ENCODE peak calls at places on chromosomes 2 and 18, in seven cellular contexts. C, U, T, I, W, G and Q are unnamed samples.

GRCh38 chr2:36438454-36438977 is 82.9 kb downstream of the CRIM1 start:
- DNase-seq in C (peak; percentile 93), U (peak; percentile 92), T (no peak), I (no peak), W (peak; percentile 34), G (no peak), Q (no peak)

GRCh38 chr18:48845174-48845573 is 105.6 kb downstream of the SMAD7 start:
- DNase-seq in C (no peak), U (no peak), T (no peak), I (no peak), W (no peak), G (peak; percentile 29), Q (no peak)

GRCh38 chr2:196479350-196479749 is 160.2 kb upstream of the CCDC150 start:
- DNase-seq in C (no peak), U (no peak), T (no peak), I (no peak), W (no peak), G (no peak), Q (no peak)

GRCh38 chr2:147133273-147133901 is 711.4 kb upstream of the ACVR2A start:
- DNase-seq in C (peak; percentile 76), U (no peak), T (no peak), I (no peak), W (no peak), G (no peak), Q (no peak)

GRCh38 chr18:23300211-23300887 is 152.7 kb upstream of the RIOK3 start:
- DNase-seq in C (no peak), U (no peak), T (no peak), I (no peak), W (peak; percentile 32), G (no peak), Q (no peak)

GRCh38 chr2:66095820-66096219 is 339.1 kb upstream of the MEIS1 start:
- DNase-seq in C (no peak), U (no peak), T (no peak), I (no peak), W (no peak), G (no peak), Q (no peak)

GRCh38 chr2:216404010-216404618 is 8.2 kb upstream of the SMARCAL1 start:
- DNase-seq in C (peak; percentile 63), U (no peak), T (no peak), I (peak; percentile 13), W (peak; percentile 43), G (no peak), Q (peak; percentile 40)

GRCh38 chr2:109558076-109558882 is 55.5 kb downstream of the SEPTIN10 start:
- DNase-seq in C (peak; percentile 97), U (no peak), T (no peak), I (no peak), W (peak; percentile 13), G (no peak), Q (no peak)

GRCh38 chr18:49970288-49970687 is 157.0 kb upstream of the ACAA2 start:
- DNase-seq in C (no peak), U (no peak), T (no peak), I (no peak), W (no peak), G (no peak), Q (no peak)

GRCh38 chr18:49968649-49969309 is 155.4 kb upstream of the ACAA2 start:
- DNase-seq in C (no peak), U (no peak), T (no peak), I (no peak), W (no peak), G (no peak), Q (no peak)

GRCh38 chr18:49966090-49966489 is 152.8 kb upstream of the ACAA2 start:
- DNase-seq in C (no peak), U (no peak), T (no peak), I (no peak), W (no peak), G (no peak), Q (no peak)

GRCh38 chr18:49967914-49968313 is 154.6 kb upstream of the ACAA2 start:
- DNase-seq in C (no peak), U (no peak), T (no peak), I (no peak), W (no peak), G (no peak), Q (no peak)

DNA sequence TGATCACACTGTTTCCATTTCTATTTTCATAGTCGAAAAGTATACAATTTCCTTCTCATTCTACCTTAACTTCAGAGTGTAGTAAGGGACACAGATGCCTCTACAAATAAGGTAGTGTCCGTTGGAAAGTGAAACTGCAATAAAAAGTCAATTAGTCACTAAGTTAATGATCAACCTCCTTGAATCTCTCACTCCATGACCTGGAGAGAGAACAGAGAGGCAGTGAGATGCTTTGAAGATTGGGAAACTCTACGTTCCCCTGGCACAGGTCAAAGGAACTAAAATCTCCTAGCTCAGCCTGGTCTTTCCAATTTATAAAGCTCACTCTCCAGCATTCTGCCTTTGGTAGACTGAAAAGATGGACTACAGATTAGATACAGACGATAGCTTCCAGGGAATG is 153.8 kb upstream of the ACAA2 start:
- DNase-seq in C (peak; percentile 38), U (no peak), T (no peak), I (no peak), W (peak; percentile 54), G (no peak), Q (no peak)
- H3K4me3 ChIP-seq in C (no peak overlapping the region), U (no peak overlapping the region), T (no peak overlapping the region), I (no peak overlapping the region), W (no peak overlapping the region), G (no peak overlapping the region), Q (no peak overlapping the region)

GRCh38 chr2:22901471-22901870 is 483.5 kb upstream of the KLHL29 start:
- DNase-seq in C (no peak), U (no peak), T (no peak), I (no peak), W (no peak), G (no peak), Q (no peak)

GRCh38 chr2:22903616-22904015 is 481.4 kb upstream of the KLHL29 start:
- DNase-seq in C (no peak), U (no peak), T (no peak), I (no peak), W (no peak), G (no peak), Q (no peak)

GRCh38 chr2:22902662-22903165 is 482.3 kb upstream of the KLHL29 start:
- DNase-seq in C (no peak), U (no peak), T (no peak), I (no peak), W (no peak), G (no peak), Q (no peak)

GRCh38 chr2:22907330-22907729 is 477.6 kb upstream of the KLHL29 start:
- DNase-seq in C (no peak), U (no peak), T (no peak), I (no peak), W (no peak), G (no peak), Q (no peak)

DNA sequence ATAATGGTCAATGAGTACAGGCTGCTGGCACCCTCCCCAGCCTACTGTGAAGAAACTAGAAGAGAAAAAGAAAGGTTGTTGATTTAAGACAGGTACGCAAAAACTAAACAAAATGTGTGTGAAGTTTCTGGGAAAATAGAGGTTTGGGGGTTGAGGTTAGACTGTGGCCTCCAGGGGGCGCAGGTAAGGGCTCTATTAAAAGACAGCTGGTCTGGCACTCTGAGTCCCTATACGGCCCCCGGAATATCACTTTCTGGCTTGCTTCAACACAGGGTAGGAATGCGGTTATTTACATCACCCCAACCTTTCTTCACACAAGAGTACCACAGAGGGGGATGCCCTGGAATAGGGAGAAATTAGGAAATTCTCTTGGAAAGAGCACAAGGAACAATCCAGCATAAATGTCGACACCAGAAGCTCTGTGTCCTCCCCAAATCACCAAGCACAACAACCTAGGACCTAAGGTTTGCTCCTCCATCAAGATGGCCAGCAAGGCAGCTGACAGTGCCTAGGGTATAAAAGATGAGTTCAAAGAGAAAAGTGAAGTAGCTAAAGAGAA is 480.8 kb upstream of the KLHL29 start:
- DNase-seq in C (peak; percentile 3), U (no peak), T (peak; percentile 27), I (no peak), W (peak; percentile 62), G (peak; percentile 68), Q (no peak)
- H3K27ac ChIP-seq in C (no peak overlapping the region), U (no peak overlapping the region), T (no peak overlapping the region), I (no peak overlapping the region), W (no peak overlapping the region), G (no peak overlapping the region), Q (no peak overlapping the region)

DNA sequence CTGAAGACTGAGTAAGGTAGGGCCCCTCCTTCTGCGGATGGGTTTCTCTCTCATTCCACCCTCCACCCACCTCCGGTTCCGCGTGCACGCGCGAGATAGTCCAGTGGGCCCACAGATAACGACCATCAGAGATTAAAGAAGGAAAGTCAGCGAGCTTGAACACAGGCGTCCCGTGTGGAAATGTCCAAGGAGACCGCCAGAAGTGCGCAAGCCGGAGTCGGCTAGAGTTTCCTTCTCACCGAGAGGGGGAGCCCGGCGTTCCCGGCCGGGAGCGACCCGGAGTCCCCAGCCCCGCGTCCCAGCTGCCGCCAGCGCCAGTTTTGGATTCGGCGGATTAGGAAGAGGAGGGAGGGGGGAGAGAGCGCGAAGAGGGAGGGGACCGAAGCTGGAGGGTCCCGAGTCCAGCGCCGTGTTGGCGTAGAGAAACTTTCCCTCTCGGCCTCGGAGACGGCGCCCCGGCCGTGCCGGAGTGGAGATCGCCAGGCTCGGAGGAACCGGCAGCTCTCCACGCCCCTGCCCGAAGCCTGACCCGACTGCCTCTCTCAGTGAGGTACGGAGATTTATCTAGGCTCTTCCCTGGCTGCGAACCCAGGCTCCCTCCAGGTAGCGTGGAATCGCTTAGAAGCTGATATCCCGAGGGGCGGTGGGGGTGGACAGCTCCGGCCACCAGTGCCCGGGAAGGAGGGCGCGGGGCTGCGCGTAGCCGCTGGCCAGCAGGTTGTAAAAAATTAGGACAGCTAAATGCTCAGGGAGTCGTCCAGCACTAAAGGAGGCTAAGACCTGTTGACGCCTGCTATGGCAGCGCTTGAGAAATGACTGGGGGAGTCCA is at the start of gene GULP1:
- DNase-seq in C (peak; percentile 75), U (no peak), T (peak; percentile 76), I (no peak), W (peak; percentile 90), G (peak; percentile 86), Q (no peak)
- H3K4me3 ChIP-seq in C (peak within 1 kb of the TSS; percentile 87), U (peak within 1 kb of the TSS; percentile 83), T (peak within 1 kb of the TSS; percentile 81), I (no peak within 1 kb of the TSS), W (peak within 1 kb of the TSS; percentile 83), G (peak within 1 kb of the TSS; percentile 72), Q (no peak within 1 kb of the TSS)

GRCh38 chr2:132416080-132416911 is at the start of gene GPR39:
- DNase-seq in C (peak; percentile 99), U (peak; percentile 93), T (peak; percentile 38), I (no peak), W (peak; percentile 95), G (peak; percentile 96), Q (no peak)

GRCh38 chr2:132415256-132416079 is 1.1 kb upstream of the GPR39 start:
- DNase-seq in C (peak; percentile 79), U (no peak), T (no peak), I (no peak), W (peak; percentile 36), G (peak; percentile 68), Q (no peak)

GRCh38 chr2:132416996-132417395 is 391 bp downstream of the GPR39 start:
- DNase-seq in C (peak; percentile 30), U (no peak), T (no peak), I (no peak), W (no peak), G (peak; percentile 66), Q (no peak)

GRCh38 chr2:132420776-132421175 is 4.2 kb downstream of the GPR39 start:
- DNase-seq in C (peak; percentile 46), U (no peak), T (no peak), I (no peak), W (no peak), G (no peak), Q (no peak)

DNA sequence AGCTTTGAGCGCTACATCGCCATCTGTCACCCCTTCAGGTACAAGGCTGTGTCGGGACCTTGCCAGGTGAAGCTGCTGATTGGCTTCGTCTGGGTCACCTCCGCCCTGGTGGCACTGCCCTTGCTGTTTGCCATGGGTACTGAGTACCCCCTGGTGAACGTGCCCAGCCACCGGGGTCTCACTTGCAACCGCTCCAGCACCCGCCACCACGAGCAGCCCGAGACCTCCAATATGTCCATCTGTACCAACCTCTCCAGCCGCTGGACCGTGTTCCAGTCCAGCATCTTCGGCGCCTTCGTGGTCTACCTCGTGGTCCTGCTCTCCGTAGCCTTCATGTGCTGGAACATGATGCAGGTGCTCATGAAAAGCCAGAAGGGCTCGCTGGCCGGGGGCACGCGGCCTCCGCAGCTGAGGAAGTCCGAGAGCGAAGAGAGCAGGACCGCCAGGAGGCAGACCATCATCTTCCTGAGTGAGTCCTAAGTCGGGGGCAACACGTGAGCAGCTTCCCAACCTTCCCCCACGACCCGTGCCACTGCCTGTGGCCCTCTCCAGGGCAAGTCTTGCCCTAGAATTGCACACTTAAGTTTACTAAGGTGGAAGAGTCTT is 928 bp downstream of the GPR39 start:
- DNase-seq in C (no peak), U (no peak), T (no peak), I (no peak), W (no peak), G (no peak), Q (no peak)
- H3K27ac ChIP-seq in C (peak overlapping the region; percentile 86), U (no peak overlapping the region), T (no peak overlapping the region), I (no peak overlapping the region), W (peak overlapping the region; percentile 60), G (no peak overlapping the region), Q (no peak overlapping the region)